ENCODE peak calls at places on chromosome 4, in eight cellular contexts. G is adrenal gland, S is right lobe of liver, H is H54, F is transverse colon, J is A549, Z is sigmoid colon, V is HCT116. Q is an unnamed sample.

GRCh38 chr4:2008921-2009650 is at the start of gene NELFA:
- DNase-seq in J (peak; percentile 95), S (peak; percentile 98), G (peak; percentile 98), Z (peak; percentile 97), V (peak; percentile 93), H (peak; percentile 77), F (peak; percentile 97), Q (peak; percentile 97)

GRCh38 chr4:84511703-84512102 is 12.6 kb upstream of the NKX6-1 start:
- DNase-seq in V (no peak), G (no peak), J (no peak), S (no peak), F (no peak), Z (no peak), H (no peak), Q (no peak)

GRCh38 chr4:98639523-98639922 is 18.9 kb downstream of the TSPAN5 start:
- DNase-seq in V (no peak), H (no peak), J (no peak), F (no peak), G (no peak), Z (no peak), S (no peak), Q (peak; percentile 58)

GRCh38 chr4:117527601-117528000 is 442.2 kb upstream of the TRAM1L1 start:
- DNase-seq in G (no peak), Z (no peak), V (no peak), J (no peak), H (no peak), S (no peak), F (no peak), Q (no peak)

GRCh38 chr4:124415206-124415605 is 297.3 kb downstream of the ANKRD50 start:
- DNase-seq in J (no peak), H (no peak), F (no peak), V (no peak), S (no peak), G (no peak), Z (no peak), Q (no peak)

GRCh38 chr4:142408003-142408441 is 438.1 kb downstream of the INPP4B start:
- DNase-seq in J (peak; percentile 84), Z (no peak), V (no peak), F (no peak), S (no peak), G (no peak), H (no peak), Q (no peak)

GRCh38 chr4:7941111-7942018 is 1.7 kb upstream of the AFAP1 start:
- DNase-seq in Z (peak; percentile 66), V (no peak), H (peak; percentile 29), G (no peak), S (no peak), J (no peak), F (no peak), Q (no peak)

GRCh38 chr4:4717692-4718091 is 141.8 kb upstream of the MSX1 start:
- DNase-seq in F (no peak), V (no peak), J (no peak), G (no peak), S (no peak), Z (no peak), H (no peak), Q (no peak)

GRCh38 chr4:121256346-121256745 is 92.2 kb upstream of the TNIP3 start:
- DNase-seq in F (no peak), H (peak; percentile 35), Z (no peak), J (no peak), V (peak; percentile 13), G (no peak), S (no peak), Q (no peak)

GRCh38 chr4:156734965-156735895 is 236.4 kb downstream of the PDGFC start:
- DNase-seq in J (no peak), V (no peak), Z (no peak), G (no peak), F (no peak), H (no peak), S (no peak), Q (no peak)

GRCh38 chr4:98625399-98625798 is 33.0 kb downstream of the TSPAN5 start:
- DNase-seq in G (no peak), V (no peak), J (no peak), H (no peak), S (no peak), Z (no peak), F (no peak), Q (no peak)

GRCh38 chr4:1763550-1764080 is 29.5 kb upstream of the FGFR3 start:
- DNase-seq in J (no peak), F (peak; percentile 23), Z (no peak), G (peak; percentile 63), H (no peak), V (no peak), S (no peak), Q (peak; percentile 51)

GRCh38 chr4:164012396-164013027 is 518.0 kb downstream of the TMA16 start:
- DNase-seq in V (peak; percentile 29), Z (no peak), H (peak; percentile 5), J (peak; percentile 10), F (no peak), S (no peak), G (no peak), Q (peak; percentile 4)

GRCh38 chr4:162849922-162850321 is 316.8 kb downstream of the NAF1 start:
- DNase-seq in V (no peak), Z (no peak), H (no peak), J (no peak), S (no peak), F (no peak), G (no peak), Q (no peak)

GRCh38 chr4:20418865-20419451 is 167.3 kb downstream of the SLIT2 start:
- DNase-seq in G (no peak), S (no peak), F (no peak), J (peak; percentile 40), V (peak; percentile 21), H (no peak), Z (no peak), Q (peak; percentile 48)

GRCh38 chr4:139229534-139230039 is 50.4 kb downstream of the MGARP start:
- DNase-seq in Z (no peak), F (no peak), S (no peak), V (peak; percentile 50), H (peak; percentile 10), G (no peak), J (peak; percentile 49), Q (peak; percentile 61)

GRCh38 chr4:172897046-172897445 is 271.6 kb upstream of the GALNT7 start:
- DNase-seq in Z (no peak), S (no peak), H (no peak), J (no peak), V (no peak), G (no peak), F (no peak), Q (no peak)

GRCh38 chr4:67035501-67035900 is 509.8 kb downstream of the CENPC start:
- DNase-seq in V (no peak), Z (no peak), J (peak; percentile 18), F (no peak), G (no peak), S (no peak), H (no peak), Q (peak; percentile 2)

GRCh38 chr4:47577779-47578553 is 92.9 kb downstream of the ATP10D start:
- DNase-seq in S (no peak), G (no peak), J (no peak), H (no peak), V (no peak), F (no peak), Z (peak; percentile 73), Q (no peak)

GRCh38 chr4:5758741-5759140 is 47.7 kb downstream of the EVC start:
- DNase-seq in H (peak; percentile 45), Z (peak; percentile 13), J (peak; percentile 85), V (peak; percentile 77), F (no peak), S (no peak), G (no peak), Q (no peak)

GRCh38 chr4:47270226-47270888 is 193.1 kb downstream of the COMMD8 start:
- DNase-seq in V (no peak), H (no peak), G (no peak), F (no peak), S (no peak), Z (no peak), J (no peak), Q (no peak)

DNA sequence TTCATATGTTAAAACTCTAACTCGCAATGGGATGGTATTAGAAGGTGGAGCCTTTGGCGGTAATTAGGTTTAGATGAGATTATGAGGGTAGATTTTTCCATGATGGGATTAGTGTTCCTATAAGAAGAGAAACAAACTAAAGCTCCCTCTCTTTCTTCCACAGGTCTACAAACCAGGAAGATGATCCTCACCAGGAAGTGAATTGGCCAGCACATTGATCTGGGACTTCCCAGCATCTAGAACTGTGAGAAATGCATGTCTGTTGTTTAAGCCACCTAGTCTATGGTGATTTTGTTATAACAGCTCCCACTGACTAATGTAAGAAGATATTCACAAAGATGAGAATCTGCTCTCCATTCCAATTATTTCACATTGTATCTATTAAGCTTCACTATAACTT is 2266.9 kb downstream of the PCDH7 start:
- DNase-seq in H (no peak), S (no peak), F (no peak), V (no peak), J (no peak), Z (no peak), G (no peak), Q (no peak)
- TF ChIP-seq POLR2A in H (no peak), S (no peak), F (no peak), V (no peak), J (no peak), Z (no peak), G (no peak), Q (no peak)

DNA sequence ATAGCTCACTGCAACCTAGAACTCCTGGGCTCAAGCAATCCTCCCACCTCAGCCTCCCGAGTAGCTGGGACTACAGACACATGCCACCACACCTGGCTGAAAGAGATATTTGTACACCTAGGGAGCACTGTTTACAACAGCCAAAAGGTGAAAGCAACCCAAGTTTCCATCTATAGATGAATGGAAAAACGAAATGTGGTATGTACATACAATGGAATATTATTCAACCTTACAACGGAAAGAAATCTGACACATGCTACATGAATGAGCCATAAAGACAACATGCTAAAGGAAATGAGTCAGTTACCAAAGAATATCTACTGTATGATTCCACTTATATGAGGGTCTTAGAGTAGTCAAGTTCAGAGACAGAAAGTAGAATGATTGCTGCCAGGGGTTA is 52.2 kb downstream of the ABCG2 start:
- DNase-seq in S (no peak), H (no peak), Z (no peak), F (no peak), V (no peak), J (peak; percentile 11), G (no peak), Q (no peak)
- TF ChIP-seq POLR2A in S (no peak), H (no peak), Z (no peak), F (no peak), V (no peak), J (no peak), G (no peak), Q (no peak)

GRCh38 chr4:39660757-39661156 is 22.1 kb upstream of the SMIM14 start:
- DNase-seq in H (no peak), J (no peak), S (no peak), F (no peak), Z (no peak), V (no peak), G (no peak), Q (no peak)
- TF ChIP-seq POLR2A in H (no peak), J (no peak), S (no peak), F (no peak), Z (no peak), V (no peak), G (no peak), Q (no peak)

DNA sequence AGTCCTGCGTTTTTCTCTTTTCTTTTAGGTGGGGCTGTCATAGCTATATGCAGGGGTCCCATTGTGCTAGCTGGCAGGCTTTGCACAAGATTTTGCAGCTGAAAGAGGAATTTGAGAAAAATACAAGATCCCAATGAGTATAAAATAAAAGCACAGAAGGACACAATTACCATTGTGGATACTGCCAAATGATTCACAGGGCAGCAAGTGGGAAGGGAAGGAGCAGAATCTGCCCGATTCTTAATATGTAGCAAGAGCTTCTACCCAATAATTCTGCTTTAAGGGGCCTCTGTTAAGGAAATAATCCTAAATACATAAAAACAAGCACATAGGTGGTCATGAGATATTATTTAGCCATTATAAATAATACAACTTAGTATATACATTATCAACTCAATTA is 25.9 kb upstream of the ING2 start:
- DNase-seq in Z (no peak), J (no peak), H (no peak), F (no peak), S (no peak), V (no peak), G (no peak), Q (no peak)
- TF ChIP-seq POLR2A in Z (no peak), J (no peak), H (no peak), F (no peak), S (no peak), V (no peak), G (no peak), Q (no peak)